ENCODE peak calls at places on chromosome 18, in seven cellular contexts. X, B, G, M, R, H and Q are unnamed samples.

GRCh38 chr18:78610179-78610578 is 369.4 kb upstream of the SALL3 start:
- DNase-seq in R (no peak), G (no peak), X (no peak), H (no peak), M (no peak), B (no peak), Q (no peak)

GRCh38 chr18:59459352-59460059 is 100.4 kb upstream of the LMAN1 start:
- DNase-seq in H (no peak), X (peak; percentile 16), G (no peak), B (peak; percentile 45), M (peak; percentile 10), R (peak; percentile 35), Q (no peak)

GRCh38 chr18:68316636-68317035 is 398.3 kb downstream of the TMX3 start:
- DNase-seq in X (no peak), M (no peak), B (no peak), R (no peak), H (no peak), G (no peak), Q (no peak)

GRCh38 chr18:33375829-33376228 is 64.7 kb downstream of the CCDC178 start:
- DNase-seq in X (no peak), R (no peak), M (no peak), G (no peak), H (no peak), B (no peak), Q (no peak)

GRCh38 chr18:74249181-74249968 is 42.4 kb downstream of the CYB5A start:
- DNase-seq in B (no peak), H (no peak), X (peak; percentile 84), R (no peak), M (no peak), G (no peak), Q (no peak)

GRCh38 chr18:30862900-30863299 is 179.6 kb downstream of the DSC3 start:
- DNase-seq in G (no peak), X (no peak), M (no peak), B (no peak), H (no peak), R (no peak), Q (no peak)

GRCh38 chr18:46141199-46141598 is 37.0 kb downstream of the HAUS1 start:
- DNase-seq in B (no peak), X (no peak), G (no peak), M (no peak), H (no peak), R (no peak), Q (no peak)

GRCh38 chr18:48918156-48918555 is 32.6 kb downstream of the SMAD7 start:
- DNase-seq in X (no peak), M (no peak), R (no peak), B (no peak), H (no peak), G (no peak), Q (no peak)

DNA sequence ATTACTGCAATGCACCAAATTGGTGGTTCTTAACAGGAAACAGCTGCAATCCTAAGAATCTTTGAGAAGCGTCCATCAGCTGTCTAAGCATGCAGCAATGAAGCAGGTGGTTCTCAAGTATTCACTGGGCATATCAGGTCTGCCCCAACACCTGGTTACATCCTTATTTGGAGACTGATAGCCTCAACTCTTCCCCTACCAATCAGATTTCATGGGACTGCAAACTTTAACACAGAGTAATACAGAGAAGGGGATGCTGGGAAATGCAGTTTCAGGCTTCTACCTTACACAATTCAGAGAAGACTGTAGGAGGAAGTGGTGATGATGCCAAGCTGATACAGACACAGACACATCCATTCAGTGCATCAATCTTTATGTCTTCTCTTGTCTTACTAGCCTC is 240.5 kb downstream of the BCL2 start:
- DNase-seq in R (no peak), B (no peak), X (no peak), G (no peak), H (peak; percentile 55), M (peak; percentile 7), Q (no peak)
- TF ChIP-seq SIN3A in R (no peak), B (no peak), X (no peak), G (no peak), H (no peak), M (no peak), Q (no peak)

DNA sequence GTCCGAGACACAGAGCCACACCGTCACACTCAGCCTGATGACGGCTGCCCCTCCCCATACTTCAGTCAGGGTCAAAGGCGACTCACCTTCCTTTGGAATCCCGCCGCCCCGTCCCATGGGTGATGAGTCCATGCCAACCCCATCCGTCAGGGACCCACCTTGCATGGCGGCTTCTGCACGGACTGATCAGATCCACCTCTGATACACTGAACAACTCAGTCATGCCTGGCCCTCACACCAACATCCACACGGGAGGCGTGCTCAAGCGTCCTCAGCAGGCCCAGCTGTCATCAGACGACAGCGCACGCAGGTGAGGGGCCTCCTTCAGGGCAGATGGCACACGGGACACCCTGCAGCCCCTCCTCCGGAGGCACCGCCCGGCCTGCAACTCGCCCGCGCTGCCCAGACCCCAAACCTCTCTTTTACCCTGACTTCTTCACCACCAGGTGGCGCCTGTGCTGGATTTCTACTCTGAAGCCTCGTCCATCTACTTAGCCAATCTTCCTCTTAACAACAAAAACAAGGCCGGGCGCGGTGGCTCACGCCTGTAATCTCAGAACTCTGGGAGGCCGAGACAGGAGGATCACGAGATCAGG is 89.2 kb downstream of the ZNF516 start:
- DNase-seq in G (peak; percentile 87), H (no peak), R (peak; percentile 46), B (peak; percentile 63), M (peak; percentile 27), X (peak; percentile 34), Q (no peak)
- TF ChIP-seq SIN3A in G (peak; percentile 33), H (no peak), R (no peak), B (no peak), M (no peak), X (no peak), Q (no peak)

DNA sequence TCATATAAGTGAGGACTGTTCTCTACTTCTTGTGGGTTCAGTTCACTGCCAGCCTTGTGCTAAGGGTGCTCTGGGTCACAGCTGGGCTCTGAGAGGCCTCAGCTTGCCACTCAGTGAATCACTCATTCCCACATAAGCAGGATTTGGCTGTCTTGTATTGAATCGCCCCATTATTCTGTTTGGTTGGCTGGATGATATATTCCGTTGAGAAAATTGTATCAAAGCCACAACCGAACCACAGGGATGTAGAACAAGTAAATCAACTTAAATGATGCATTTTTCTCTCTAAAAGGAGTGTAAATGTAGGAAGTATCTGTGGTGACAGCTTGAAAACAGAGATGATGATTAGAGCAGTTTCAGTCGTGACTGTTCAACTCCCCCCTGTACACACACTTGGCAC is 39.6 kb downstream of the TTC39C start:
- DNase-seq in M (no peak), X (no peak), R (no peak), G (no peak), B (no peak), H (no peak), Q (no peak)
- TF ChIP-seq SIN3A in M (no peak), X (no peak), R (no peak), G (no peak), B (no peak), H (no peak), Q (no peak)

DNA sequence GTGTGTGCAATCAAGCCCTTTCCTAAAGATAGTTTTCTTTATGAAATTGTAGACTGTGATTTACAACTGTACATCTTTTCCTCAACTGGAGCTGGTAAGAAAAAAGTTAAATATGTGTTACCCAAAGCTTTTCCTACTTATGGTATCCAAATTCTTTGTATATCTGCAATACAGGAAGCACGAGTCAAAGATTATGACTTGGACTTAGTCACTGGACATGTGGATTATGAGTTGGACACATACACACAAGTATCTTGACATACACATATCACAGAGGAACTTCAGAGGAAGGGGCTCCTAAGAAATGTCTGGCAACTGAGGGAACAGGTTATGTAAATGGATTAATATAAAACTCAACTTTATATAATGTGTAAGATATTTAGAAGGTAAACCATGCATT is 35.2 kb downstream of the PRELID3A start:
- DNase-seq in B (no peak), X (no peak), M (no peak), G (no peak), R (no peak), H (no peak), Q (peak; percentile 39)
- TF ChIP-seq SIN3A in B (no peak), X (no peak), M (no peak), G (no peak), R (no peak), H (no peak), Q (no peak)

GRCh38 chr18:8011906-8012305 is 444.8 kb downstream of the PTPRM start:
- DNase-seq in H (no peak), X (no peak), R (no peak), M (no peak), G (no peak), B (no peak), Q (no peak)
- TF ChIP-seq SIN3A in H (no peak), X (no peak), R (no peak), M (no peak), G (no peak), B (no peak), Q (no peak)

GRCh38 chr18:47775961-47776360 is 154.5 kb downstream of the SMAD2 start:
- DNase-seq in G (no peak), M (no peak), B (no peak), H (no peak), X (peak; percentile 32), R (no peak), Q (no peak)
- TF ChIP-seq SIN3A in G (no peak), M (no peak), B (no peak), H (no peak), X (no peak), R (no peak), Q (no peak)

GRCh38 chr18:832085-832681 is 20.1 kb upstream of the YES1 start:
- DNase-seq in G (peak; percentile 62), X (peak; percentile 91), R (peak; percentile 77), M (peak; percentile 29), H (no peak), B (no peak), Q (no peak)

GRCh38 chr18:827093-827677 is 15.1 kb upstream of the YES1 start:
- DNase-seq in G (no peak), B (no peak), M (no peak), H (no peak), X (no peak), R (no peak), Q (no peak)

GRCh38 chr18:833197-833596 is 21.2 kb upstream of the YES1 start:
- DNase-seq in G (no peak), R (no peak), H (no peak), B (no peak), X (no peak), M (no peak), Q (no peak)

GRCh38 chr18:829432-829831 is 17.4 kb upstream of the YES1 start:
- DNase-seq in R (no peak), X (no peak), M (no peak), B (no peak), H (no peak), G (no peak), Q (no peak)

DNA sequence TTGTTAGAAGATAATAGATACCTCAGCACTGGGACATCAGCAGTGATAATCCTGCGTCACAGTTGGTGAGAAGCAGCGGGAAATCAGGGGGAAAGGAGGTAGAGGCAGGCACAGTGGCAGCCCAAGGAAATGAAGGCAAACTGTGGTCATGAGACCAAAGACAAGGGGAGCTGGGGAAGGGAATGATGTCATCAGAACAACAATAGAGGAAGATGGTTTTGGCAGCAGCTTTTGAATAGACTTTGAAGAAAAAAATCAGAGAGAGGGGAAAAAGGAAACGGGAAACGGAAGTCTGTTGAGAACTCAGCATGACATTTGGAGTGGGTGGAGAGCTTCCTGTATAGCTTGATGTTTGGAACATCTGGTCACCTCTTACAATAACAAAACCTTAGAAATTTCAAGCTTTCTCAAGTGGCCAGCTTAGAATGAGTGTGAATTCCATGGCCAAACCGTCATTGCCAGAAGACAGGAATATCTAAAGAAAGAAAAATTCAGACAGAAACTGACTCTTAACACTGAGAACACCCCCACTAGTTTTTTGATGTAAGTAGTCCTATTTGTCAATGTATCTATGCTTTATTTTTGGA is 18.4 kb upstream of the YES1 start:
- DNase-seq in H (no peak), G (no peak), R (peak; percentile 32), B (no peak), X (no peak), M (no peak), Q (no peak)
- TF ChIP-seq SIN3A in H (no peak), G (no peak), R (no peak), B (no peak), X (no peak), M (no peak), Q (no peak)